ENCODE peak calls at places on chromosomes 4 and X, in four cellular contexts. V is breast epithelium, C is neural progenitor cell, H is activated T-cell treated with anti-CD3 and anti-CD28 coated beads for 24 hours. L is an unnamed sample.

GRCh38 chr4:101865501-101866062 is 75.1 kb downstream of the BANK1 start:
- DNase-seq in C (no peak), H (no peak), V (no peak), L (no peak)

GRCh38 chr4:146143888-146144287 is 31.6 kb upstream of the LSM6 start:
- DNase-seq in C (no peak), H (no peak), V (no peak), L (no peak)

GRCh38 chrX:13479452-13479813 is 90.0 kb upstream of the EGFL6 start:
- DNase-seq in C (no peak), H (no peak), V (no peak), L (no peak)

GRCh38 chrX:136752796-136753195 is 27.9 kb downstream of the ARHGEF6 start:
- DNase-seq in V (no peak), C (no peak), H (no peak), L (peak)

GRCh38 chr4:4249876-4250275 is 1.9 kb upstream of the TMEM128 start:
- DNase-seq in V (no peak), C (no peak), H (no peak), L (no peak)

GRCh38 chr4:168857546-168858314 is 152.3 kb downstream of the CBR4 start:
- DNase-seq in H (no peak), C (no peak), V (no peak), L (peak)

GRCh38 chr4:26412381-26413372 is 77.6 kb downstream of the CCKAR start:
- DNase-seq in C (peak), V (no peak), H (no peak), L (peak)

GRCh38 chr4:73653695-73654106 is 33.5 kb upstream of the RASSF6 start:
- DNase-seq in V (peak), H (no peak), C (peak), L (peak)

GRCh38 chrX:154056739-154057367 is 37.2 kb upstream of the IRAK1 start:
- DNase-seq in C (no peak), V (peak), H (no peak), L (no peak)

GRCh38 chrX:111511477-111511876 is at the start of gene SERTM2:
- DNase-seq in V (no peak), H (no peak), C (peak), L (no peak)

GRCh38 chrX:98407526-98408049 is 1523.9 kb downstream of the RPA4 start:
- DNase-seq in H (no peak), C (no peak), V (no peak), L (no peak)

GRCh38 chr4:99402765-99403164 is 32.4 kb downstream of the ADH7 start:
- DNase-seq in H (no peak), V (no peak), C (no peak), L (no peak)

GRCh38 chr4:89682808-89683207 is 154.2 kb downstream of the SNCA start:
- DNase-seq in C (peak), H (no peak), V (no peak), L (no peak)

GRCh38 chrX:152926279-152926678 is 28.4 kb downstream of the ZNF185 start:
- DNase-seq in C (peak), H (peak), V (peak), L (peak)

GRCh38 chr4:186069734-186070133 is 778 bp downstream of the TLR3 start:
- DNase-seq in V (no peak), H (no peak), C (no peak), L (no peak)

GRCh38 chrX:13662537-13662841 is 9.5 kb downstream of the TCEANC start:
- DNase-seq in H (no peak), C (no peak), V (no peak), L (peak)

GRCh38 chrX:48972214-48973164 is 845 bp upstream of the KCND1 start:
- DNase-seq in H (no peak), V (no peak), C (peak), L (peak)

GRCh38 chr4:627751-628150 is 2.4 kb downstream of the PDE6B start:
- DNase-seq in V (no peak), C (no peak), H (no peak), L (no peak)

GRCh38 chr4:76704133-76704881 is 193.6 kb downstream of the SOWAHB start:
- DNase-seq in V (no peak), C (no peak), H (no peak), L (peak)

GRCh38 chrX:123340691-123341090 is 156.6 kb downstream of the GRIA3 start:
- DNase-seq in V (no peak), C (peak), H (no peak), L (no peak)

GRCh38 chr4:76836860-76837564 is 60.9 kb downstream of the SOWAHB start:
- DNase-seq in V (no peak), C (no peak), H (no peak), L (peak)

GRCh38 chr4:5276475-5277045 is 225.3 kb downstream of the STK32B start:
- DNase-seq in H (no peak), V (no peak), C (no peak), L (no peak)

GRCh38 chr4:96736352-96736889 is 896.5 kb downstream of the PDHA2 start:
- DNase-seq in H (no peak), C (peak), V (no peak), L (peak)

GRCh38 chr4:167838686-167839085 is 253.7 kb upstream of the ANXA10 start:
- DNase-seq in C (no peak), V (no peak), H (no peak), L (peak)

GRCh38 chr4:120317713-120318112 is 251.1 kb upstream of the MAD2L1 start:
- DNase-seq in V (no peak), C (no peak), H (no peak), L (peak)

GRCh38 chrX:136528645-136529315 is 3.2 kb upstream of the VGLL1 start:
- DNase-seq in V (no peak), C (peak), H (no peak), L (no peak)

GRCh38 chrX:63513825-63514574 is 162.9 kb upstream of the SPIN4 start:
- DNase-seq in H (no peak), C (no peak), V (peak), L (peak)

GRCh38 chr4:75668596-75668995 is 4.6 kb downstream of the G3BP2 start:
- DNase-seq in V (no peak), C (no peak), H (no peak), L (no peak)

GRCh38 chrX:74498924-74499323 is 77.6 kb downstream of the SLC16A2 start:
- DNase-seq in V (no peak), H (no peak), C (no peak), L (no peak)

GRCh38 chr4:108943971-108944370 is 181.1 kb upstream of the ETNPPL start:
- DNase-seq in H (no peak), C (no peak), V (no peak), L (no peak)

GRCh38 chr4:23097251-23097650 is 404.5 kb downstream of the GBA3 start:
- DNase-seq in H (no peak), V (no peak), C (no peak), L (peak)

GRCh38 chr4:22162454-22162853 is 213.9 kb upstream of the KCNIP4 start:
- DNase-seq in H (no peak), V (no peak), C (no peak), L (no peak)

GRCh38 chr4:169225058-169225751 is 45.6 kb downstream of the SH3RF1 start:
- DNase-seq in H (no peak), V (no peak), C (no peak), L (peak)

GRCh38 chrX:129934461-129934860 is 28.5 kb downstream of the UTP14A start:
- DNase-seq in C (peak), V (no peak), H (no peak), L (no peak)

GRCh38 chr4:81039351-81040174 is 9.1 kb downstream of the BMP3 start:
- DNase-seq in C (no peak), H (no peak), V (no peak), L (no peak)

L was measured in fibroblast of lung.